ENCODE peak calls at places on chromosomes 6 and 20, in seven cellular contexts. H is CD8-positive, alpha-beta T cell; Z is endothelial cell of umbilical vein; X is brain microvascular endothelial cell; A is psoas muscle; I is AG09309; G is AG10803. N is an unnamed sample.

GRCh38 chr6:124974770-124975377 is 12.6 kb downstream of the RNF217 start:
- DNase-seq in H (no peak), Z (no peak), X (no peak), A (no peak), I (no peak), G (no peak), N (no peak)

GRCh38 chr6:33288942-33289783 is at the start of the genes PFDN6 and WDR46:
- DNase-seq in H (peak; percentile 87), Z (peak; percentile 96), X (peak; percentile 87), A (peak; percentile 76), I (peak; percentile 67), G (peak; percentile 88), N (peak; percentile 79)

GRCh38 chr6:57216235-57217101 is 5.6 kb downstream of the RAB23 start:
- DNase-seq in H (no peak), Z (no peak), X (no peak), A (no peak), I (no peak), G (peak; percentile 39), N (peak; percentile 39)

GRCh38 chr6:89792881-89793280 is 26.7 kb downstream of the MDN1 start:
- DNase-seq in H (no peak), Z (peak; percentile 46), X (peak; percentile 50), A (no peak), I (peak; percentile 1), G (peak; percentile 18), N (no peak)

GRCh38 chr20:12594410-12595130 is 414.2 kb upstream of the SPTLC3 start:
- DNase-seq in H (no peak), Z (no peak), X (peak; percentile 4), A (no peak), I (no peak), G (no peak), N (no peak)

GRCh38 chr6:25122001-25122400 is 157.2 kb upstream of the CARMIL1 start:
- DNase-seq in H (no peak), Z (peak; percentile 84), X (peak; percentile 34), A (peak; percentile 35), I (no peak), G (peak; percentile 61), N (no peak)

GRCh38 chr6:106520711-106521367 is 108.5 kb downstream of the RTN4IP1 start:
- DNase-seq in H (peak; percentile 90), Z (no peak), X (no peak), A (no peak), I (no peak), G (no peak), N (no peak)

GRCh38 chr6:169008641-169009040 is 245.0 kb downstream of the THBS2 start:
- DNase-seq in H (no peak), Z (no peak), X (no peak), A (no peak), I (no peak), G (no peak), N (no peak)

GRCh38 chr6:1129141-1129540 is 182.8 kb upstream of the FOXQ1 start:
- DNase-seq in H (no peak), Z (no peak), X (no peak), A (no peak), I (no peak), G (peak; percentile 92), N (no peak)

GRCh38 chr20:24981282-24981681 is 11.3 kb downstream of the APMAP start:
- DNase-seq in H (no peak), Z (no peak), X (no peak), A (no peak), I (no peak), G (no peak), N (no peak)

GRCh38 chr20:35342154-35342769 is 50.0 kb upstream of the FAM83C start:
- DNase-seq in H (no peak), Z (peak; percentile 30), X (no peak), A (no peak), I (no peak), G (no peak), N (no peak)

GRCh38 chr20:45337367-45338120 is 10.7 kb downstream of the SDC4 start:
- DNase-seq in H (no peak), Z (no peak), X (peak; percentile 91), A (peak; percentile 67), I (peak; percentile 78), G (peak; percentile 96), N (no peak)

DNA sequence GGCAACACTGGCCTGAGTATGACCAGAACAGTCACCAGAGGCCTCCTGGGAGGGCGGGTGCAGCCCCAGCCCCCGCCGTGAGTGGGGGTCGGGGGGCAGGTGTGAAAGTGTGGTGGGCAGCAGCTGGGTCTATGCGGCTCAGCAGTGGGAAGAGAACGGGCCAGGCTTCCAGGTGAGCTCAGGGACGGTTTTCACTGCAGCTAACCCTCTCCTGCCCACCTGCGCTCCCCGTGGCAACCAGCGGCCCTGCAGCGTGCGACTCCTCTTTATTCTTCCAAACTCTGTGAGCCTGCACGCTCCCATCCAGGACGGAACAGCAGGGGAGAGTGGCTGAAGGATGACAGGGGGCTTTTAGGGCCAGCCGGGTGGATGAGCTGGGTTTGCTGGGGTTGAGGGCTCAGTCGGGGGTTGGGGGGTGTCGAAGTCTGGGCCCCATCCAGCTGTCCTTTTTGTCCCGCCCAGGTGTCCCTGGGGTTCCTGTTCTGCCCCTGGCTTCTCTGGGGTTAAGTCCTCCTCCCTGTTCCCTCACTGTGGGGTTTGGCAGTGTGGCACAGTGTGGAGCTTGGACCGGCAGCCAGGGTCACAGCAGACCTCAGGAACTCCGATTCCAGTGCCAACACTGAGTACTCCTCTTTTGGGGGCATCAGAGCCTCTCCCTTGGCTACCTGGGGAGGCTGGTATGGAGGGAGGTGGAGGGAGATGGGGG is 859 bp upstream of the BIRC7 start:
- DNase-seq in H (peak; percentile 47), Z (no peak), X (no peak), A (no peak), I (no peak), G (no peak), N (no peak)
- TF ChIP-seq CTCF in H (peak; percentile 47), Z (peak; percentile 21), X (peak; percentile 59), A (no peak), I (peak; percentile 41), G (peak; percentile 46), N (peak; percentile 65)

DNA sequence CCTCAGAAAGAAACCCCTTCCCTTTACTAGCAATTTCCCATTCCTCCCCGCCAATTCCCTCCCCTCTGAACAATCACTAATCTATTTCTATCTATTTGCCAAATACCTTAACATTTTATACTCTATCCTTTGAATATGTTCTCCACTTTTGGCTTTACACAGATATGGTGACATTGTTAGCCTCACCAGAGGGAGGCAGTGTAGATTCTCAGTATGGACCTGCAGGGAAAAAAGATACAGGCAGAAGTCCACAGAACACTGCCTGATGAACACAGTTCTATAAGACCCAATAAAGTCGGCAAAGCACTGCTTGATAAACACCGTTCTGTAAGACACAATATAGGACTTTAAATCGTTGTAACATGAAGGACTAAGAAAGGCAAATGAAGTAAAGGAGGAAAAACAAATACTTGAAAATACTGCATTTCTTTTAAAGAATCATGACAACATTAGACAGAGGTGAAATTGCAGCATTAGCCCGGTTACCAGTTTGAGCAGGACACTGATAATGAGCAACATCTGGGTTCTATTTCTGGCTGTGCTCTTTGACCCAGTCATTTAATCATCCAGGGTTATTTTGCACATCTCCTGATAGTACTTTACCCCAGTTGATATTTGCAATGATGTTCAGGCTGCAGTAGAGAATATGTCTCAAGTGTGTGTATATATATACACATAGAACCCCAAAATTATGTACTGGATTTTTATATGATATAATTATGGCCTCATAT is 296.8 kb downstream of the UTRN start:
- DNase-seq in H (no peak), Z (peak; percentile 21), X (peak; percentile 38), A (no peak), I (no peak), G (no peak), N (no peak)
- H3K4me3 ChIP-seq in H (no peak overlapping the region), Z (no peak overlapping the region), X (no peak overlapping the region), A (no peak overlapping the region), I (no peak overlapping the region), G (no peak overlapping the region), N (no peak overlapping the region)

GRCh38 chr20:62571667-62572344 is 70.5 kb upstream of the SLCO4A1 start:
- DNase-seq in H (no peak), Z (no peak), X (no peak), A (no peak), I (no peak), G (no peak), N (no peak)
- TF ChIP-seq CTCF in H (no peak), Z (no peak), X (peak; percentile 19), A (no peak), I (no peak), G (no peak), N (no peak)

DNA sequence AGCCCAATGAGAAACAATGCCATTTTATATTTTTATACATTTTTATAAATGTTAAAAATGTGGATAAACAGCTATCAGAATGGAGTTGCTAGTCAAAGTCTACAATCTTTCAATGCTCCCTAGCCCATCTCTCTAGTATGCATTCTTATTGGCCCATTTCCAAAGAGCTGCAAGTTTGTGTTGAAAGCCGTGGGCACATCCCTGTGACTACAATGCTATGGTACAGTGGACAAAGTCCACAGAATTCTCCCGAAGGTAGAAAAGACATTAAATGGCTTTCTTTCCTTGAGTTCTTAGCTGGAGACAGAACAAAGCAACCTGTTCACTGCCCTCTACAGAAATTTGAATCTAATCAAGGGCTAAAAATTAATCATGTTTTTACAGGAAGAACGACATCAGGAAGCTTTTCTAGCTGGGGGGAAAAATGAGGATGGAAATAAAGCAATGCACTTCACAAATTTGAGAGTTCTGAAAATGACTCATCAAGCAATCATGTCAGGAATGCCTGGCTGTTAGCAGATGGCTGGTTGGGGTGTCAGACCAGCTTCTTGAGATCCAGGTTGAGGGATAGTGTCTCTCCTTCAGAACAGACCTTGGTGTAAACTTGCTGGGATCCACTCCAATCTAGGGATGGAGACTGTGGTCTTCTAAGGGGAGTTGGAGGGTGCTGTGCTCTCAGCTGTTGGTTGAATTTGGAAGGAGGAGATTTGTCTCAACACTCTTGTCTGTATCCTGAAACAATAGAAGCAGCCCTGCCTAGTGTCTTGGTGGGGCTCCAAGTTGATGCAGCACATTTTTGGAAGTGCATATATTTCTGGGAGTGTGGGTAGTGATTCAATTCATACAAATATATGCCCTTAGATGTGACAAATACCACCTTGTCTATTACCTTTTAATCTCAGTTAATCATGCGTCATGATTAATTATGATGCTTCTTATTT is 143.4 kb upstream of the PHACTR1 start:
- DNase-seq in H (no peak), Z (peak; percentile 92), X (peak; percentile 76), A (no peak), I (no peak), G (peak; percentile 92), N (no peak)
- H3K4me3 ChIP-seq in H (no peak overlapping the region), Z (no peak overlapping the region), X (no peak overlapping the region), A (no peak overlapping the region), I (no peak overlapping the region), G (no peak overlapping the region), N (no peak overlapping the region)

DNA sequence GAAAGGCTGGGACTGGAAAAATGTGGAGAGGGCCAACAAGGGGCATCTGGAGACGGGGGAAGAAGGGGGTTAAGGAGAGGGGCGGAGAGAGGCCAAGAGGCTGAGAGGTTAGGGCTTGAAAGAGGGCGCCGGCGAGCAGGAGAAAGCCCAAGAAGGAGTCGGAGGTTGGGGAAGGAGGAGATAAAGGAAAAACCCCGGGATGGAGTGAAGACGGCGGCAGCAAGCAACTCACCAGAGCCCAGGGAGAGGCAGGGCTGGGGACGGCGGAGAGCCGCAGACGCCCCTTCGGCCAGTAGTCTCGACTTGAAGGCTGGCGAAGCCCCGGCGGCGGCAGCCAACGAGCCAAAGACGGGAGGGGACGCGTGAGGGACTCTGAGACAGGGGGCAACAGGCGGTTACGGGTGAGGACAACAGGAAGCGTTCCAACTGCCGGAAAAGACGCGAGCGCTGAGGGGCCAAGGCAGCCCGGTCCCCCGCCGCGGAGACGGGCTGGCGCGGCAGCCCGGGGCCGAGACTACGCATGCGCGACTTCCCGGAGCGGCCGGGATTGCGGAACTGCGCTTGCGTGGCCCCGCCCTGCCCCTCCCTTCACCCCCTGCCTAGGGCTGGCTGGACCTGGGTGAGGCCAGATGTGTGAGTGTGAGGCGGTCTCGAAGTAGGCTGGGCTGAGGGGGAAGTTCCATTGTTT is at the start of gene STK38:
- DNase-seq in H (peak; percentile 88), Z (peak; percentile 92), X (peak; percentile 70), A (peak; percentile 90), I (peak; percentile 47), G (peak; percentile 84), N (peak; percentile 22)
- TF ChIP-seq CTCF in H (no peak), Z (no peak), X (peak; percentile 28), A (no peak), I (peak; percentile 6), G (peak; percentile 24), N (peak; percentile 48)